ENCODE peak calls at places on chromosomes 6 and 20, in four cellular contexts. V is thoracic aorta, W is neural crest cell, U is HepG2. Z is an unnamed sample.

GRCh38 chr6:154604120-154604519 is 93.6 kb upstream of the CNKSR3 start:
- DNase-seq in W (no peak), U (no peak), V (no peak), Z (no peak)

GRCh38 chr6:31058128-31058894 is 48.0 kb downstream of the MUC22 start:
- DNase-seq in U (peak), V (no peak), W (no peak), Z (no peak)

GRCh38 chr6:91167846-91168245 is 581.0 kb upstream of the MAP3K7 start:
- DNase-seq in W (no peak), U (peak), V (no peak), Z (no peak)

GRCh38 chr20:35093245-35093884 is 758 bp upstream of the TRPC4AP start:
- DNase-seq in U (no peak), V (no peak), W (no peak), Z (no peak)

GRCh38 chr6:166515072-166515810 is 71.2 kb downstream of the RAMACL start:
- DNase-seq in W (no peak), U (peak), V (no peak), Z (no peak)

GRCh38 chr20:52972190-52972937 is at the start of gene TSHZ2:
- DNase-seq in U (peak), V (no peak), W (peak), Z (no peak)

GRCh38 chr6:88459224-88459623 is 293.1 kb upstream of the CNR1 start:
- DNase-seq in U (no peak), V (no peak), W (no peak), Z (no peak)

GRCh38 chr6:35177586-35177985 is 36.2 kb upstream of the SCUBE3 start:
- DNase-seq in U (no peak), W (no peak), V (no peak), Z (no peak)

GRCh38 chr6:113626470-113626869 is 230.7 kb upstream of the MARCKS start:
- DNase-seq in U (no peak), V (no peak), W (no peak), Z (no peak)

GRCh38 chr6:137231156-137231555 is 12.0 kb upstream of the IFNGR1 start:
- DNase-seq in V (no peak), W (no peak), U (no peak), Z (no peak)

GRCh38 chr6:111888928-111889696 is 15.9 kb upstream of the FYN start:
- DNase-seq in V (no peak), W (peak), U (no peak), Z (no peak)

GRCh38 chr20:11266571-11266970 is 592.8 kb upstream of the JAG1 start:
- DNase-seq in V (no peak), W (no peak), U (no peak), Z (no peak)

GRCh38 chr20:24952376-24953203 is 3.5 kb downstream of the CST7 start:
- DNase-seq in V (no peak), W (no peak), U (no peak), Z (no peak)

GRCh38 chr20:62252342-62252966 is 14.1 kb downstream of the OSBPL2 start:
- DNase-seq in V (no peak), U (no peak), W (no peak), Z (no peak)

DNA sequence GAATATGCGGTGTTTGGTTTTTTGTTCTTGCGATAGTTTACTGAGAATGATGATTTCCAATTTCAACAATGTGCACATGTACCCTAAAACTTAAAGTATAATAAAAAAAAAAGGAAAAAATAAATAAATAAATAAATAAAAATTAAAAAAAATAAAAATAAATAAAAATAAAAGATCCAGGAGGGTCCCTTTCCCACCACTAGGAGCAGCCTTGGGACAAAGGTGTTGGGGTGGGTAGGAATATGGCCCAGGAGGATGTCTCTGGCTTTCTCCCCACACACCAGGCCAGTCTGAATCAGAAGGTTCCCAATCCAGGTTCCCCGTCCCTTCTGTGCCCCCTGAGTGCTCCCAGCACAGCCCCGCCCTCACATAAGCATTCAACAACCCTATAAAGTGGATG is 9.5 kb downstream of the LRFN2 start:
- DNase-seq in U (no peak), W (no peak), V (no peak), Z (no peak)
- TF ChIP-seq CTCF in U (no peak), W (peak), V (no peak), Z (no peak)

GRCh38 chr6:135537782-135538301 is 40.3 kb upstream of the AHI1 start:
- DNase-seq in V (no peak), W (no peak), U (no peak), Z (no peak)

GRCh38 chr6:135546206-135546605 is 48.7 kb upstream of the AHI1 start:
- DNase-seq in W (no peak), U (no peak), V (no peak), Z (no peak)

GRCh38 chr6:135534773-135535380 is 37.3 kb upstream of the AHI1 start:
- DNase-seq in W (no peak), V (no peak), U (no peak), Z (no peak)

GRCh38 chr6:135535989-135536414 is 38.5 kb upstream of the AHI1 start:
- DNase-seq in W (peak), U (peak), V (no peak), Z (no peak)

GRCh38 chr6:135540207-135540877 is 42.8 kb upstream of the AHI1 start:
- DNase-seq in V (no peak), W (no peak), U (no peak), Z (no peak)
- TF ChIP-seq CTCF in V (no peak), W (no peak), U (no peak), Z (no peak)

DNA sequence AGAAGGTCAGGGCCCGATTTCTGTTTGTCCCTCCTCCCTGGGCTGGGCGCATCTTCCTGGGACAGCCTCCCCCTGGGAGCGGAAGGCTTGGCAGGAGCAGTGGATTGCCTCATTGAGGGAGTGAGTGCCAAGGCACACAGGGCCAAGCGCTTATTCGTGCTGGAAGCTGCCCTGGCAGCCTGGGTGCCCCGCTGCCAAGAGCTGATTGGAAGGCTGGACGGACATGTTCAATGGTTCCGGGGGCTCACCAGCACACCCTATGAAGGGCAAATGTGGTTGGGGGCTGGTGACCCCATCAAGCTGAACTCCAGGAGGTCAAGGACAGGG is 10.3 kb upstream of the ZNF831 start:
- DNase-seq in U (no peak), W (no peak), V (no peak), Z (no peak)
- TF ChIP-seq CTCF in U (no peak), W (no peak), V (no peak), Z (no peak)

DNA sequence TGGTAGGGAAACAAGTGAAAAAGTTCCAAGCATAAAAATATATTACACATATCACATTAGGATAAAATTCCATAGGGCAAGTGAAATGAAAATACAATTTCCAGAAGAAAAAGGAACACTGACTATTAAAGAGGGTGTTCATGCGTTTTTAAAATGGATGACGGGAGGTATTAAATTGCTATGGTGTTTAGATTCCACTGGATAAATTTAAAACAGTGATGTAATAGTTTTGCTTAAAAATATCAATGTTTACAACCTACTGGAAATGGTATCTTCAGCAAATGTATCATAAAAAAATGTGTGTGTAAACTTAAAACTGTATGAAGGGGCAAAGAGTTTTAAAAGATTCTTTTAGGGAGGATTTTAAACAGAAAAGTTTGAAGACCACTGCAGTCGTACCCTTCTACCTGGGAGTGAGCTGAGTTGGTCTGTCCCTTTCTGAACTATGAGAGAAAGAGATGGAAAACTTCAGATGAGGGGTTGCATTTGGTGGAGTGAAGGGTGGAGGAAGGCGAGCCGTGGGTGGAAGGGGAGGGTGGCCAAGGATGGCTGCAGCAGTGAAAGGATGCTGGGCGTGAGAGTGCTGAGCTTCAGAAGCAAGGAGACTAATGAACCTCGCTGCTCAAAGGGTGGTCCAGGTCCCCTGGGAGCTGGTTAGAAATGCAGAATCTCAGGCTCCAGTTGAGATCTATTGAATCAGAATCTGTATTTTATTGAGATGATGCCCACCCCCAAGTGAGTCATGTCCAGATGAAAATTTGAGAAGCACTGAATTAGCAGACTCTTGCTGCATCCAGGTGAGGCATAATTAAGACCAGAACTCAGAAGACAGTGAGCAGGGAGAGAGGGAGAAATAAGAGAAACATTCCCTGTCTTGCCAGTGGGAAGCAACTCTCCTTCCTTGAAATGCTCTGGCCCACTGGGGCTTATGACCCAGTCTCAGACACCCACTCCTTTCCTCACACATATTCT is 54.5 kb upstream of the MRPS10 start:
- DNase-seq in W (no peak), V (no peak), U (no peak), Z (no peak)
- TF ChIP-seq CTCF in W (no peak), V (no peak), U (no peak), Z (no peak)

GRCh38 chr6:10404107-10404798 is 10.6 kb downstream of the TFAP2A start:
- DNase-seq in V (no peak), U (no peak), W (peak), Z (peak)
- TF ChIP-seq CTCF in V (peak), U (no peak), W (peak), Z (no peak)

Z was measured in omental fat pad.